ENCODE peak calls at places on chromosomes 6 and 20, in nine cellular contexts. J, F, D, T, V, Z, Q, N and P are unnamed samples.

GRCh38 chr6:154399097-154399496 is 42.5 kb upstream of the IPCEF1 start:
- DNase-seq in Q (no peak), Z (peak), J (no peak), N (no peak), F (no peak), D (no peak), T (no peak), V (no peak), P (no peak)

GRCh38 chr6:92538926-92539325 is 880.4 kb downstream of the EPHA7 start:
- DNase-seq in D (no peak), T (no peak), Q (no peak), Z (no peak), J (no peak), V (no peak), F (no peak), N (no peak), P (no peak)

GRCh38 chr6:84551797-84552196 is 212.6 kb downstream of the TBX18 start:
- DNase-seq in F (no peak), V (no peak), D (no peak), Z (no peak), Q (no peak), T (no peak), J (no peak), N (no peak), P (no peak)

GRCh38 chr6:85797993-85798392 is 155.3 kb upstream of the SYNCRIP start:
- DNase-seq in D (no peak), F (no peak), Q (no peak), N (no peak), Z (peak), V (no peak), J (no peak), T (no peak), P (no peak)

GRCh38 chr6:4136354-4136831 is 1.0 kb upstream of the ECI2 start:
- DNase-seq in Z (no peak), Q (no peak), F (no peak), T (no peak), J (no peak), N (no peak), D (no peak), V (no peak), P (no peak)

GRCh38 chr6:25524542-25524941 is 127.5 kb upstream of the SCGN start:
- DNase-seq in J (no peak), N (no peak), Q (no peak), T (no peak), D (no peak), F (no peak), V (no peak), Z (no peak), P (no peak)

GRCh38 chr6:26183581-26184408 is 96.6 kb downstream of the HFE start:
- DNase-seq in N (no peak), J (peak), V (no peak), D (peak), F (peak), Z (peak), T (peak), Q (no peak), P (no peak)

GRCh38 chr6:15770347-15771143 is 107.7 kb upstream of the DTNBP1 start:
- DNase-seq in Z (peak), D (no peak), T (no peak), Q (no peak), V (no peak), J (no peak), N (no peak), F (no peak), P (no peak)

GRCh38 chr6:144895313-144895712 is 610.2 kb downstream of the UTRN start:
- DNase-seq in V (no peak), Q (no peak), F (no peak), Z (no peak), N (no peak), T (no peak), D (no peak), J (no peak), P (no peak)

GRCh38 chr20:4961746-4962145 is 39.6 kb downstream of the SLC23A2 start:
- DNase-seq in N (peak), J (peak), T (no peak), Z (peak), F (no peak), D (no peak), V (no peak), Q (no peak), P (peak)

GRCh38 chr6:25485820-25486559 is 166.0 kb upstream of the SCGN start:
- DNase-seq in J (peak), F (no peak), T (no peak), Z (peak), V (no peak), N (no peak), Q (no peak), D (no peak), P (no peak)

DNA sequence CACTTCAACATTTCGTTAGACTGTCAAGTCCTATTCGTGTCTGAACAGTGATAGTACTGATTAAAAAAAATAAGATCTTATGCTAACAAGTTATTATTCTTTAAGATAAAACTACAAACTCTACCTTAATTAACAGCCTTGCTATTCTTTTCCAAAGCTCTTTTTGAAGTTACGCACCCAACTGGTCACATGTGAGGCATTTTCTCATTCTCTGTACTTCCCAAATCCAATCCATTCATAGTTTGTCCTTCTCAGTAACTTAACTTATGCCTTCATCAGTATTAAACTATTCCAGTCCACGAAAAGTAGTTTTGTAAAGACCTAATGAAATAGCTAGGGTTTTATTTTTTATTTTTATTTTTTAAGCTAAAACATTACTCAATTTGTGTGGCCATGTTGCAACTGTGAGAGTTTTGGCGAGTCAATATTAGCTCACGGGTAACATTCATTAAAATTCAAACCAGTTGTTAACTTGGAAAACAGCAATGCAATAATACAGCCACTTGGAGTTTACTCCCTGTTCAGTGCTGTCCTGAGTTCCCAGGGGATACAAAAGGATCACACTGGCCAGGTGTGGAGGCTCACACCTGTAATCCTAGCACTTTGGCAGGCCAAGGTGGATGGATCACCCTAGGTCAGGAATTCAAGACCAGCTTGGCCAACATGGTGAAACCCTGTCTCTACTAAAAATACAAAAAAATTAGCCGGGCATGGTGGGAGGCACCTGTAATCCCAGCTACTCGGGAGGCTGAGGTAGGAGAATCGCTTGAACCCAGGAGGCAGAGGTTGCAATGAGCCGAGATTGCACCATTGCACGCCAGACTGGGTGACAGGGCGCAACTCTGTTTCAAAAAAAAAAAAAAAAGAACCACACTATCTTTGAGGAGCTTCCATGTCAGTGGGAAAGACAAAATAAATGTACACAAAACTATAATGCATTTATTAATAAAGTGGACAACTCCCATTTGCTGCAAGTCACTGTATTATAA is 27.9 kb upstream of the EEF1A1 start:
- DNase-seq in V (no peak), J (no peak), Q (no peak), T (no peak), F (no peak), D (no peak), Z (no peak), N (peak), P (no peak)
- TF ChIP-seq CTCF in V (no peak), J (peak), Q (no peak), T (no peak), F (no peak), D (no peak), Z (no peak), N (no peak), P (peak)

GRCh38 chr6:45658958-45659357 is 281.2 kb upstream of the SUPT3H start:
- DNase-seq in Q (no peak), Z (no peak), F (no peak), T (no peak), N (no peak), J (no peak), V (no peak), D (no peak), P (no peak)

GRCh38 chr6:45658396-45658795 is 280.7 kb upstream of the SUPT3H start:
- DNase-seq in D (no peak), Z (peak), V (no peak), F (no peak), N (no peak), J (no peak), Q (no peak), T (no peak), P (no peak)

GRCh38 chr6:45655630-45656422 is 278.1 kb upstream of the SUPT3H start:
- DNase-seq in Z (peak), V (no peak), N (no peak), T (no peak), D (no peak), F (no peak), J (no peak), Q (peak), P (peak)

GRCh38 chr6:45654673-45655072 is 276.9 kb upstream of the SUPT3H start:
- DNase-seq in V (no peak), T (no peak), D (no peak), F (no peak), Z (no peak), N (no peak), J (no peak), Q (no peak), P (peak)

GRCh38 chr6:45657243-45657642 is 279.5 kb upstream of the SUPT3H start:
- DNase-seq in T (no peak), V (no peak), F (no peak), J (no peak), N (no peak), Q (no peak), D (no peak), Z (no peak), P (no peak)
- TF ChIP-seq CTCF in T (no peak), V (no peak), F (no peak), J (no peak), N (no peak), Q (no peak), D (no peak), Z (no peak), P (no peak)

DNA sequence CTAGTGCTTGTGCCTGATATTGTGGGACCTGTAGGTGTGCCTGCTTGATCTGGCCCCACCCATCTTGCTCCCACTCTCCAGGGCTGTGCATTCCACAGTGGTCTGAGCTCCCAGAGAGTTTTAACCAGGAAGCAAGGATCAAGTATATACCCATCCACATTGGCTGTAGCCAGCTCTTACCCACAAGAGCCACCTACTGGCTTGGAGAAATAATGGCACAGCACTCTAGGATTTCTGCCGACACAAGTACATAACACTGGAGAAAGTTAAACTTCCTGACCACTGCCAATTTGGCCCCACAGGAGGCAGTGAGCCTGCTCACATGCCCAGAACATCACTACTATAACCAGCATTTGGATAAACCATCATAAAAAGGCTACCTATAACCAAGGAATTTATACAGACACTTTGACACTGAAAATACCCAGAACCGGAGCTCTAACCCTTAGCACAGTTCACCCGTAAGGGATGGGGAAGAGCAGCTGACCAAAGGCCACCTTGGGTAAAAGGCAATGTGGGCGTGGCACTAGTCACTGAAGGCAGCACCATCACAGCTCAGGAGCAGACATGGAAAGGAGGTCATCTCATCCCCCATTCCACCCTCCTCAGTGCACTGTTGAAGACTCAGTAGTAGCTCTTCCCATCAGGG is 440.4 kb downstream of the BTBD3 start:
- DNase-seq in Q (no peak), V (no peak), D (peak), N (no peak), T (no peak), F (peak), Z (peak), J (no peak), P (no peak)
- TF ChIP-seq CTCF in Q (peak), V (no peak), D (peak), N (peak), T (no peak), F (peak), Z (peak), J (peak), P (no peak)

DNA sequence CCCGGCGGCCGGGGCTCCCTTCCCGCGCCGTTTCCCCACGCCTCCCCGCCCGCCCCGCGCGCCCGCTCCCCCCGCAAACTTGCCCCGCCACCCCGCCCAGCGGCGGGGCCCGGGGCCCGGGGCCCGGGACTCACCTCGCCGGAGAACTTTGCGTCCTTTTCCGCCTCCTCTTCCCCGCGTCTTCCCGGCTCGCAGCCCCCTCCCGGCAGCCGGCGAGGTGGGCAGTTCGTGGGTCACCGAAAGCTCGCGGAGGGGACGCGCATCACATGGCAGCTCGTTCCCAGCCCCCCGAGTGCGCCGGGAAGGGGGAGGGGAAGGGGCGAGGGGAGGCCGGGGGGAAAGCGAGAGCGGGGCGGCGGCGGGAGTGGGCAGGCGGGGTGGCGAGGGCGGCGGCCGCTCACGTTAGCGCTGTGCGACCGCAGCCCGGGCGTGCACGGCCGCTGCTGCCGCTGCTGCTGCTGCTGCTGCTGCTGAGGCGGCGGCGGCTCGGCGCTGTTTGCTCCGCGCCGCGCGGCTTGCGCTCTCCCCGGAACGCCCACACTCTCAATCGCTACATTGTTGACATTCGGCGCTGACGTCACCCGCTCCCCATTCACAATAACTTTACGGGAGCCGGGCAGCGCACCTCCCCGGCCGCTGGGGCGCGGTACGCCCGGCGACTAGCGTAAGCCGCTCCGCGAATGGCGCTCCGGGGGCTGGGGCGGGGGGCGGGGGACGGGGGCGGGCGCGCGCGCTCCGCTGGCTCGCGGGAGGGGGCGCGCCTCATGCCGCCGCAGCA is at the start of gene BACH2:
- DNase-seq in N (peak), Q (no peak), F (peak), T (peak), V (peak), J (peak), D (peak), Z (peak), P (peak)
- TF ChIP-seq CTCF in N (no peak), Q (no peak), F (no peak), T (no peak), V (peak), J (peak), D (no peak), Z (no peak), P (peak)

DNA sequence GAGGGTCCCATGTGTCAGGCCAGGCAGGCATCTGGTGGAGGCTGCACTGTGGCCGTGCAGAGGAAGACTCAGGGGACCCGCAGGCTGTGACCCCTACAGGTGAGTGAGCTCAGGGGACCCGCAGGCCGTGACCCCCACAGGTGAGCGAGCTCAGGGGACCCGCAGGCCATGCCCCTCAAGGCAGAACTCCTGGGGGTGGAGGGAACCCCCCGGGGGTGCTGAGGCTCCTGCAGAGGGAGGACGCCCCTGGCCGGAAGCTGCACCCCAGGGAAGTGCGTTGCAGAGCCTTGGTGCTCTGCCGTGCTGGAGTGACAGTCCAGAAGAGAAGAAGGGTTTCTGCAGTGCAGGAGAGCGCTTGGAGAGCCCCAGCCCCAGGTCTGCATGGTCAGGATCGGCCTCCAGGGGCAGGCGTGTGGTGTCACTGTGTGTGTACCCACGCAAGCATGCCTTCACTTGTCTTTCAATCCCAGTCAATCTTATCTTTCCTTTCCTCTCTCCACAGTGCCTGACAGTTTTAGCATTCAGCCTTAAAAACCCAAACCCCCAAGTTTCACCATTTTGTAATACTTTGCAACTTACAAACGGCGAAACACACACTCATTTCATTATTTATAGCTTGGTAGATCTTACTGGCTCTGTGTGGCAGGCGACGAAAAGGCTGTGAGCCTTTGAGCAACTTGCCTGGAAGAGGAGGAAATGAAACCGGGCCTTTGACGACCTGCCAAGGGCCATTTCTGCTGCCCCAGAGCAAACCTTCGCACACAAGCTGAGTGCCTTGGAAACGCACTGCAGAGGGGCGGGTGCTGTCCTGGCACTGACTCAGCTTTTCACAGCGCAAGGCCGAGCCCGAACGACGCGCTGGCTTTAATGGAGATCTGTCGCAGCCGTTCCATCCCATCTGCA is 101.4 kb upstream of the AGPAT4 start:
- DNase-seq in D (peak), V (peak), Q (no peak), Z (peak), F (peak), J (peak), T (peak), N (peak), P (peak)
- TF ChIP-seq CTCF in D (peak), V (peak), Q (peak), Z (peak), F (peak), J (no peak), T (no peak), N (no peak), P (peak)